ENCODE peak calls at places on chromosomes 1 and 21, in four cellular contexts. U, O, P and A are unnamed samples.

GRCh38 chr1:170663011-170663410 is 920 bp upstream of the PRRX1 start:
- DNase-seq in U (no peak), O (peak; percentile 54), P (no peak), A (no peak)

GRCh38 chr1:38272515-38272914 is 225.9 kb upstream of the POU3F1 start:
- DNase-seq in U (no peak), O (no peak), P (no peak), A (no peak)

GRCh38 chr1:219659682-219660081 is 46.8 kb upstream of the ZC3H11B start:
- DNase-seq in U (no peak), O (no peak), P (no peak), A (no peak)

GRCh38 chr1:230307213-230307612 is 118.9 kb downstream of the PGBD5 start:
- DNase-seq in U (no peak), O (no peak), P (no peak), A (no peak)

GRCh38 chr1:43284065-43284464 is 1.3 kb downstream of the C1orf210 start:
- DNase-seq in U (no peak), O (no peak), P (no peak), A (no peak)

GRCh38 chr1:172530000-172530399 is 3.0 kb upstream of the SUCO start:
- DNase-seq in U (no peak), O (no peak), P (peak; percentile 30), A (peak; percentile 33)

GRCh38 chr21:45539796-45540600 is 2.2 kb downstream of the SLC19A1 start:
- DNase-seq in U (no peak), O (peak; percentile 43), P (no peak), A (no peak)

GRCh38 chr1:168221275-168221674 is 4.5 kb upstream of the SFT2D2 start:
- DNase-seq in U (no peak), O (no peak), P (no peak), A (no peak)

GRCh38 chr1:112718691-112719418 is 3.7 kb upstream of the PPM1J start:
- DNase-seq in U (no peak), O (peak; percentile 89), P (peak; percentile 74), A (no peak)

GRCh38 chr1:100461222-100461621 is 76.7 kb upstream of the GPR88 start:
- DNase-seq in U (no peak), O (no peak), P (no peak), A (no peak)

DNA sequence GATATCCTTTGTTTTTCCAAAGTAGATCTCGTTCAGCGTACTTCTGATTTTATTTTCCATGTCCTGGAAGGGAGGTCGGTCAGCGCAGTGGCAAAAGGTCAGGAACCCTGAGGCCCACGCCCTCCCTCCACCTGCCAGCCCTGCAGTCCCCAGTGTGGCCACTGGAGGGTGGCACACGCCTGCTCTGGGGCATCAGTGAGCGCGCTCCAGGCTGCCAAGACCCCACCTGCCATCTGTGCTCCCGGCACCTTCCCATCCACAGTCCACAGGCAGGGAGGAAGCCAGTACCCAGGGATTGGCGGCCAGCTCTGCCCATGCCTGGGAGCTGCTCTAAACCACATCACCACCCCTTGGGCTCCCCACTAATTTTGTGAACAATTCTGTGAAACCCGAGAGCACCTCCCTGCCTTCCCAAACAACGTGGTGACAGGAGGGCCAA is 32.3 kb downstream of the SLC66A1 start:
- DNase-seq in U (no peak), O (peak; percentile 90), P (peak; percentile 79), A (peak; percentile 30)
- TF ChIP-seq ATF3 in U (no peak), O (no peak), P (no peak), A (no peak)

GRCh38 chr21:16913010-16913409 is 599.8 kb upstream of the CXADR start:
- DNase-seq in U (no peak), O (no peak), P (no peak), A (no peak)
- TF ChIP-seq EP300 in U (no peak), O (no peak), P (no peak), A (no peak)

GRCh38 chr1:238690415-238690814 is 696.0 kb upstream of the CHRM3 start:
- DNase-seq in U (no peak), O (no peak), P (no peak), A (no peak)
- TF ChIP-seq ATF3 in U (no peak), O (no peak), P (no peak), A (no peak)

DNA sequence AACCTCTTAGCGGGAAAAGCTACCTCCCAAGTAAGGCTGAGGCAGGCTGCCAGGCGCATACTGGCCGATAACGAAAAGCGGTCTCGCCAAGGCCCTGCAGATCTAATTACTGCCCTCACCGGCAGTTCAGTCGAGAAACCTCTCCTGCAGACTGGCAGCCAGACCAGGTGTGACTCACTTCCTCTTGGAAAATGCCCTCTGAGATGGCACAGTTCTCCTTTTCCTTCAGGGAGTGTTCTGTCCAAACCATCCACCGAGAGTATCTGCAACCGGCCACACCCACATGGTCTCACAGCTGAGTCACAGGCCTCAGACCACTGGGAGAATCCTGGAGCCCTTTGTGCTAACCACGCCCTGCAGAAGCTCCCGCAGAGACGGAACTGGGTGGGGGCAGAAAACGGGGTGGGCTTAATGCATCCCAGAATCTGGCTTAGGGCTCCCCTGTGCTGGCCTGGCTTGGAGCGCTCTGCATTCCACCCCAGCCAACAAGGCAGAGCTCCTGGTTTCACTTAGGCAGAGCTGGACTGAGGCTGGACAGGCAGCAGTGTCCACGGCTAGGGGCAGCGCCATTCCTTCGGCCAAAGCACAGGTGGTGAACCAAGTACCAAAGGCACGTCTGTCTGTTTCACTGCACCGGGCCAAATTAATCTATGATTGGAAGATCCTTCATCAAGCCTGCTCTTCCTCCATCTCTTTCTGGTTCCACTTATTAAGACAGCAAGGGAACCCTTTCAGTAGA is 1.1 kb downstream of the S100A10 start:
- DNase-seq in U (no peak), O (peak; percentile 75), P (peak; percentile 70), A (peak; percentile 73)
- TF ChIP-seq EP300 in U (no peak), O (no peak), P (no peak), A (no peak)

GRCh38 chr21:32093758-32094463 is 184.9 kb downstream of the MIS18A start:
- DNase-seq in U (no peak), O (no peak), P (no peak), A (no peak)

GRCh38 chr21:32089771-32090170 is 189.1 kb downstream of the MIS18A start:
- DNase-seq in U (no peak), O (no peak), P (no peak), A (no peak)

GRCh38 chr21:32090961-32091360 is 187.9 kb downstream of the MIS18A start:
- DNase-seq in U (no peak), O (no peak), P (no peak), A (no peak)

GRCh38 chr21:32096411-32096810 is 182.4 kb downstream of the MIS18A start:
- DNase-seq in U (no peak), O (peak; percentile 70), P (peak; percentile 52), A (peak; percentile 13)

DNA sequence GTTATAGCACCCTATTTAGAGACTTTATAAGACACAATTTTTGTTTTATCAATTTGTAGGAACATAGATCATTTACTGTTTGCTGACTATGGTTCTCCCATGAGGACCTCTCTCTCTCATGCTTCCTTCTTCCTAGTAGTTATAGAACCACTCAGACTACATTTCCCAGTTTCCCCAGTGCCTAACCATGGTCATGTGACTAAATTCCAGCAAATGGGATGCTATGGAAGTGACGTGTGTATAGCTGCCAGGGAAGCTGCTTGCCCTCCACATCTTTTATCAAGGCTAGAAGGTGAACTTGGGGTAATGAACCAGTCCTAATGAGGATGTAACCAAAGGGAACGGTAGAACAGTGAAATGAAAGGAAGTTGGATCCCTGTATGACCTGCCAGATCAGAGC is 184.1 kb downstream of the MIS18A start:
- DNase-seq in U (no peak), O (no peak), P (no peak), A (no peak)
- TF ChIP-seq ATF3 in U (no peak), O (peak; percentile 57), P (no peak), A (no peak)

DNA sequence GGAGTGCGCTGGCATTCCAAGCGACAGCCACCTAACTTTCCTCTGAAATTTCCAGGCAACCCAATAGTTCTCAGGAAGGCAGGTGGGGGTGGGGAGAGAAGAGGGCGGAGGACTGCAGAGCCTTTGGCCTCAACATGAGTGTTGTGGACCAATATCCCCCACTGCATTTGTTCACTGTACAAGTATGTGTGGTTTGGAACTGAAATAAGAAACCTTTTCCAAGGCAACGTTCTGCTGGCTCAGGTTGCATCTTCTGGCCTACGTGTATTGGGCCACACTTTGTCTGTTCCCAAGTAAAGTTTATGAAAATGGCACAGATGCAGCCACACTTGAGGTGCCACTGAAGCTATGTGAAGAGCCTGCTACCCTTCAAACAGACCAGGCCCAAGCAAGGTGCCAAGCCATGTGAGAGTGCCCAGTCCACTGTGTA is 153.4 kb downstream of the DHRS3 start:
- DNase-seq in U (no peak), O (no peak), P (no peak), A (no peak)
- TF ChIP-seq EP300 in U (no peak), O (no peak), P (no peak), A (no peak)

DNA sequence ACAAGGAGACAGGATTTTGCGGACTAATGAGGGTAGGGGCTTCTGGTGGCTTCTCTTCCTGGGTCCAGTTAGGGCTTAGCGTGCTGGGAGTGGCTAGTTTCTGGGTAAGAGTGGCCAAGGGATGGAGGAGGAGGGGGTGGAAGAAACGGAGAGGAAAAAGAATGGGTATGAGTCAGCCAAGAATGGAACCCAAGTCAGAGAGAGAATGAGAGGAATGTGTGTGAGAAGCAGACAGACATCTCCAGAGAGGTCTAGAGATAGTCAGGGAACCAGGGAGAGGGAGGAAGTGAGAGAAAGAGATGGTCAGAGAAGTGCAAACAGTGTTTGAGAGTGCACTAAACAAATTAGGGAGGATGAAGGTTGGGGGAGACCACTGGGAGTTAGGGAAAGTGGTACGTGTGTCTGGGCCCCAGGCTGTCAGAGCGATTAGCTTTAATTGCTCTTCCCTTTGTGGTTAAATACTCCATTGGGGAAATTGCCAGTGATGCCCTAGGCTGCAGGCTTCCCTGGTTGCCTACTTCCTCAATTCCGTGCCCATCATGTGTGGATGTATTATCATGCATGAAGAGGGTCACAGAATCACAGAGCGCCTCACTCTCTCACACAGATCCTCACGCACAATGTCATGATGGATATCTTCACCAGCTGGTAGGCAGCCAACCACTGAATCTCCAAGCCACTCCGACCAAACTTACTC is 1.4 kb downstream of the PEA15 start:
- DNase-seq in U (no peak), O (no peak), P (no peak), A (no peak)
- TF ChIP-seq ATF3 in U (no peak), O (no peak), P (no peak), A (no peak)